ENCODE peak calls at places on chromosomes 16 and 17, in seven cellular contexts. One of them, this sample, is unnamed.

GRCh38 chr17:9115446-9116265 is 94.3 kb downstream of the NTN1 start:
- DNase-seq in ovary: peak; percentile 13
- DNase-seq in HTR-8/SVneo: peak; percentile 74
- DNase-seq in mucosa of gallbladder: peak; percentile 47
- DNase-seq in tibial nerve: peak; percentile 53
- DNase-seq in naive thymus-derived CD8-positive, alpha-beta T cell: no peak
- DNase-seq in neuronal stem cell: peak; percentile 44
- DNase-seq in this sample: peak; percentile 85

GRCh38 chr16:3256876-3257465 is 538 bp upstream of the MEFV start:
- DNase-seq in HTR-8/SVneo: no peak
- DNase-seq in mucosa of gallbladder: no peak
- DNase-seq in neuronal stem cell: no peak
- DNase-seq in naive thymus-derived CD8-positive, alpha-beta T cell: no peak
- DNase-seq in ovary: no peak
- DNase-seq in tibial nerve: no peak
- DNase-seq in this sample: no peak

GRCh38 chr16:89115216-89115949 is 21.7 kb downstream of the ACSF3 start:
- DNase-seq in ovary: no peak
- DNase-seq in mucosa of gallbladder: peak; percentile 81
- DNase-seq in tibial nerve: peak; percentile 64
- DNase-seq in naive thymus-derived CD8-positive, alpha-beta T cell: peak; percentile 93
- DNase-seq in HTR-8/SVneo: no peak
- DNase-seq in neuronal stem cell: no peak
- DNase-seq in this sample: peak; percentile 80

GRCh38 chr17:11545002-11545401 is 53.3 kb upstream of the DNAH9 start:
- DNase-seq in HTR-8/SVneo: no peak
- DNase-seq in mucosa of gallbladder: no peak
- DNase-seq in tibial nerve: no peak
- DNase-seq in naive thymus-derived CD8-positive, alpha-beta T cell: no peak
- DNase-seq in ovary: no peak
- DNase-seq in neuronal stem cell: no peak
- DNase-seq in this sample: no peak

GRCh38 chr16:52770828-52771227 is 223.9 kb upstream of the TOX3 start:
- DNase-seq in HTR-8/SVneo: no peak
- DNase-seq in ovary: no peak
- DNase-seq in mucosa of gallbladder: no peak
- DNase-seq in naive thymus-derived CD8-positive, alpha-beta T cell: no peak
- DNase-seq in tibial nerve: no peak
- DNase-seq in neuronal stem cell: no peak
- DNase-seq in this sample: no peak

GRCh38 chr17:57370051-57370581 is 113.8 kb downstream of the MSI2 start:
- DNase-seq in HTR-8/SVneo: peak; percentile 84
- DNase-seq in tibial nerve: no peak
- DNase-seq in ovary: no peak
- DNase-seq in neuronal stem cell: no peak
- DNase-seq in mucosa of gallbladder: peak; percentile 46
- DNase-seq in naive thymus-derived CD8-positive, alpha-beta T cell: no peak
- DNase-seq in this sample: no peak

GRCh38 chr17:57401556-57402488 is 145.5 kb downstream of the MSI2 start:
- DNase-seq in neuronal stem cell: no peak
- DNase-seq in ovary: no peak
- DNase-seq in mucosa of gallbladder: no peak
- DNase-seq in HTR-8/SVneo: peak; percentile 46
- DNase-seq in tibial nerve: no peak
- DNase-seq in naive thymus-derived CD8-positive, alpha-beta T cell: no peak
- DNase-seq in this sample: no peak

GRCh38 chr17:17408236-17408794 is 68.5 kb upstream of the MED9 start:
- DNase-seq in naive thymus-derived CD8-positive, alpha-beta T cell: no peak
- DNase-seq in ovary: no peak
- DNase-seq in HTR-8/SVneo: no peak
- DNase-seq in neuronal stem cell: no peak
- DNase-seq in tibial nerve: no peak
- DNase-seq in mucosa of gallbladder: peak; percentile 52
- DNase-seq in this sample: no peak

GRCh38 chr17:73118139-73118538 is 25.7 kb upstream of the SLC39A11 start:
- DNase-seq in ovary: no peak
- DNase-seq in naive thymus-derived CD8-positive, alpha-beta T cell: no peak
- DNase-seq in neuronal stem cell: no peak
- DNase-seq in mucosa of gallbladder: no peak
- DNase-seq in HTR-8/SVneo: no peak
- DNase-seq in tibial nerve: no peak
- DNase-seq in this sample: no peak

GRCh38 chr17:31431795-31432658 is 40.6 kb downstream of the RAB11FIP4 start:
- DNase-seq in naive thymus-derived CD8-positive, alpha-beta T cell: no peak
- DNase-seq in neuronal stem cell: peak; percentile 73
- DNase-seq in ovary: no peak
- DNase-seq in mucosa of gallbladder: no peak
- DNase-seq in tibial nerve: no peak
- DNase-seq in HTR-8/SVneo: no peak
- DNase-seq in this sample: no peak

GRCh38 chr16:1003551-1004347 is 22.2 kb downstream of the SOX8 start:
- DNase-seq in ovary: no peak
- DNase-seq in mucosa of gallbladder: no peak
- DNase-seq in tibial nerve: no peak
- DNase-seq in neuronal stem cell: no peak
- DNase-seq in HTR-8/SVneo: no peak
- DNase-seq in naive thymus-derived CD8-positive, alpha-beta T cell: no peak
- DNase-seq in this sample: no peak

GRCh38 chr16:12819126-12820117 is 15.7 kb upstream of the CPPED1 start:
- DNase-seq in tibial nerve: peak; percentile 33
- DNase-seq in naive thymus-derived CD8-positive, alpha-beta T cell: peak; percentile 42
- DNase-seq in neuronal stem cell: peak; percentile 59
- DNase-seq in mucosa of gallbladder: peak; percentile 73
- DNase-seq in ovary: no peak
- DNase-seq in HTR-8/SVneo: peak; percentile 64
- DNase-seq in this sample: peak; percentile 65

GRCh38 chr17:1997587-1998425 is 27.3 kb downstream of the RTN4RL1 start:
- DNase-seq in naive thymus-derived CD8-positive, alpha-beta T cell: no peak
- DNase-seq in tibial nerve: no peak
- DNase-seq in neuronal stem cell: peak; percentile 59
- DNase-seq in HTR-8/SVneo: no peak
- DNase-seq in ovary: peak; percentile 51
- DNase-seq in mucosa of gallbladder: peak; percentile 86
- DNase-seq in this sample: no peak

GRCh38 chr17:80195671-80196529 is 24.2 kb downstream of the SGSH start:
- DNase-seq in mucosa of gallbladder: no peak
- DNase-seq in naive thymus-derived CD8-positive, alpha-beta T cell: peak; percentile 37
- DNase-seq in HTR-8/SVneo: peak; percentile 45
- DNase-seq in neuronal stem cell: no peak
- DNase-seq in ovary: no peak
- DNase-seq in tibial nerve: no peak
- DNase-seq in this sample: no peak

GRCh38 chr16:77414752-77415231 is 20.0 kb downstream of the ADAMTS18 start:
- DNase-seq in neuronal stem cell: no peak
- DNase-seq in HTR-8/SVneo: no peak
- DNase-seq in mucosa of gallbladder: no peak
- DNase-seq in tibial nerve: no peak
- DNase-seq in ovary: no peak
- DNase-seq in naive thymus-derived CD8-positive, alpha-beta T cell: no peak
- DNase-seq in this sample: no peak

This sample was measured in left cardiac atrium.